ENCODE peak calls at places on chromosomes 1 and 21, in seven cellular contexts. One of them, this sample, is unnamed.
A peak's percentile ranks its signal among the peaks of the same experiment; 100 is the strongest.

GRCh38 chr1:150551784-150552691 is 2.8 kb downstream of the ADAMTSL4 start:
- DNase-seq in HCT116: no peak
- DNase-seq in tibial nerve: peak; percentile 84
- DNase-seq in heart left ventricle: peak; percentile 82
- DNase-seq in mammary epithelial cell: peak; percentile 70
- DNase-seq in left ventricle myocardium inferior: peak; percentile 86
- DNase-seq in A549: no peak
- DNase-seq in this sample: peak; percentile 91

GRCh38 chr1:17276568-17276967 is 27.7 kb downstream of the PADI3 start:
- DNase-seq in mammary epithelial cell: peak; percentile 89
- DNase-seq in A549: peak; percentile 71
- DNase-seq in heart left ventricle: no peak
- DNase-seq in left ventricle myocardium inferior: no peak
- DNase-seq in HCT116: no peak
- DNase-seq in tibial nerve: no peak
- DNase-seq in this sample: peak; percentile 81

GRCh38 chr21:42218836-42219605 is at the start of gene ABCG1:
- DNase-seq in left ventricle myocardium inferior: peak; percentile 54
- DNase-seq in tibial nerve: no peak
- DNase-seq in HCT116: no peak
- DNase-seq in heart left ventricle: peak; percentile 46
- DNase-seq in A549: peak; percentile 29
- DNase-seq in mammary epithelial cell: peak; percentile 36
- DNase-seq in this sample: peak; percentile 91

GRCh38 chr1:204826970-204827369 is 43.7 kb upstream of the NFASC start:
- DNase-seq in mammary epithelial cell: no peak
- DNase-seq in left ventricle myocardium inferior: no peak
- DNase-seq in A549: peak; percentile 58
- DNase-seq in heart left ventricle: no peak
- DNase-seq in tibial nerve: no peak
- DNase-seq in HCT116: no peak
- DNase-seq in this sample: no peak

GRCh38 chr1:78586572-78586971 is 33.7 kb upstream of the IFI44L start:
- DNase-seq in HCT116: no peak
- DNase-seq in mammary epithelial cell: peak; percentile 27
- DNase-seq in heart left ventricle: no peak
- DNase-seq in tibial nerve: no peak
- DNase-seq in A549: no peak
- DNase-seq in left ventricle myocardium inferior: no peak
- DNase-seq in this sample: no peak

GRCh38 chr1:204684551-204685235 is 845 bp downstream of the LRRN2 start:
- DNase-seq in left ventricle myocardium inferior: peak; percentile 19
- DNase-seq in heart left ventricle: peak; percentile 17
- DNase-seq in mammary epithelial cell: no peak
- DNase-seq in tibial nerve: no peak
- DNase-seq in HCT116: no peak
- DNase-seq in A549: peak; percentile 55
- DNase-seq in this sample: no peak

GRCh38 chr1:80987106-80987505 is 813.6 kb upstream of the ADGRL2 start:
- DNase-seq in tibial nerve: no peak
- DNase-seq in mammary epithelial cell: peak; percentile 64
- DNase-seq in A549: no peak
- DNase-seq in HCT116: no peak
- DNase-seq in heart left ventricle: no peak
- DNase-seq in left ventricle myocardium inferior: no peak
- DNase-seq in this sample: no peak

GRCh38 chr1:205597691-205598314 is 34.0 kb downstream of the ELK4 start:
- DNase-seq in HCT116: no peak
- DNase-seq in left ventricle myocardium inferior: peak; percentile 66
- DNase-seq in mammary epithelial cell: no peak
- DNase-seq in tibial nerve: no peak
- DNase-seq in A549: no peak
- DNase-seq in heart left ventricle: peak; percentile 67
- DNase-seq in this sample: no peak

GRCh38 chr1:228272831-228273571 is 65.2 kb downstream of the OBSCN start:
- DNase-seq in left ventricle myocardium inferior: peak; percentile 22
- DNase-seq in heart left ventricle: peak; percentile 20
- DNase-seq in A549: no peak
- DNase-seq in HCT116: no peak
- DNase-seq in mammary epithelial cell: no peak
- DNase-seq in tibial nerve: no peak
- DNase-seq in this sample: peak; percentile 75

GRCh38 chr1:41373373-41373772 is 12.1 kb downstream of the FOXO6 start:
- DNase-seq in mammary epithelial cell: no peak
- DNase-seq in heart left ventricle: no peak
- DNase-seq in A549: no peak
- DNase-seq in left ventricle myocardium inferior: no peak
- DNase-seq in HCT116: no peak
- DNase-seq in tibial nerve: no peak
- DNase-seq in this sample: no peak

GRCh38 chr1:93584238-93585003 is 97.2 kb downstream of the BCAR3 start:
- DNase-seq in A549: no peak
- DNase-seq in tibial nerve: no peak
- DNase-seq in left ventricle myocardium inferior: no peak
- DNase-seq in mammary epithelial cell: no peak
- DNase-seq in heart left ventricle: no peak
- DNase-seq in HCT116: no peak
- DNase-seq in this sample: peak; percentile 29

GRCh38 chr1:206646504-206646903 is 11.2 kb downstream of the DYRK3 start:
- DNase-seq in tibial nerve: no peak
- DNase-seq in left ventricle myocardium inferior: no peak
- DNase-seq in HCT116: no peak
- DNase-seq in A549: no peak
- DNase-seq in heart left ventricle: no peak
- DNase-seq in mammary epithelial cell: no peak
- DNase-seq in this sample: no peak

GRCh38 chr1:22508991-22509390 is 54.3 kb upstream of the EPHA8 start:
- DNase-seq in mammary epithelial cell: no peak
- DNase-seq in HCT116: no peak
- DNase-seq in A549: no peak
- DNase-seq in heart left ventricle: no peak
- DNase-seq in left ventricle myocardium inferior: no peak
- DNase-seq in tibial nerve: no peak
- DNase-seq in this sample: no peak

GRCh38 chr1:6034750-6035096 is 11.0 kb upstream of the KCNAB2 start:
- DNase-seq in left ventricle myocardium inferior: no peak
- DNase-seq in tibial nerve: no peak
- DNase-seq in mammary epithelial cell: no peak
- DNase-seq in A549: no peak
- DNase-seq in heart left ventricle: no peak
- DNase-seq in HCT116: no peak
- DNase-seq in this sample: no peak

GRCh38 chr1:6033124-6033523 is 12.6 kb upstream of the KCNAB2 start:
- DNase-seq in HCT116: no peak
- DNase-seq in heart left ventricle: no peak
- DNase-seq in A549: no peak
- DNase-seq in left ventricle myocardium inferior: no peak
- DNase-seq in mammary epithelial cell: no peak
- DNase-seq in tibial nerve: no peak
- DNase-seq in this sample: no peak

GRCh38 chr1:6035265-6035664 is 10.4 kb upstream of the KCNAB2 start:
- DNase-seq in HCT116: no peak
- DNase-seq in mammary epithelial cell: no peak
- DNase-seq in left ventricle myocardium inferior: no peak
- DNase-seq in A549: no peak
- DNase-seq in heart left ventricle: no peak
- DNase-seq in tibial nerve: no peak
- DNase-seq in this sample: no peak

GRCh38 chr1:6035719-6036118 is 10.0 kb upstream of the KCNAB2 start:
- DNase-seq in left ventricle myocardium inferior: no peak
- DNase-seq in mammary epithelial cell: no peak
- DNase-seq in A549: no peak
- DNase-seq in HCT116: no peak
- DNase-seq in tibial nerve: no peak
- DNase-seq in heart left ventricle: no peak
- DNase-seq in this sample: no peak

GRCh38 chr1:6033986-6034749 is 11.5 kb upstream of the KCNAB2 start:
- DNase-seq in mammary epithelial cell: peak; percentile 15
- DNase-seq in left ventricle myocardium inferior: peak; percentile 38
- DNase-seq in A549: no peak
- DNase-seq in tibial nerve: no peak
- DNase-seq in heart left ventricle: no peak
- DNase-seq in HCT116: no peak
- DNase-seq in this sample: peak; percentile 86
- TF ChIP-seq CTCF in mammary epithelial cell: peak; percentile 78
- TF ChIP-seq CTCF in left ventricle myocardium inferior: peak; percentile 79
- TF ChIP-seq CTCF in A549: peak; percentile 25
- TF ChIP-seq CTCF in tibial nerve: peak; percentile 31
- TF ChIP-seq CTCF in heart left ventricle: peak; percentile 66
- TF ChIP-seq CTCF in HCT116: peak; percentile 67
- TF ChIP-seq CTCF in this sample: peak; percentile 69

DNA sequence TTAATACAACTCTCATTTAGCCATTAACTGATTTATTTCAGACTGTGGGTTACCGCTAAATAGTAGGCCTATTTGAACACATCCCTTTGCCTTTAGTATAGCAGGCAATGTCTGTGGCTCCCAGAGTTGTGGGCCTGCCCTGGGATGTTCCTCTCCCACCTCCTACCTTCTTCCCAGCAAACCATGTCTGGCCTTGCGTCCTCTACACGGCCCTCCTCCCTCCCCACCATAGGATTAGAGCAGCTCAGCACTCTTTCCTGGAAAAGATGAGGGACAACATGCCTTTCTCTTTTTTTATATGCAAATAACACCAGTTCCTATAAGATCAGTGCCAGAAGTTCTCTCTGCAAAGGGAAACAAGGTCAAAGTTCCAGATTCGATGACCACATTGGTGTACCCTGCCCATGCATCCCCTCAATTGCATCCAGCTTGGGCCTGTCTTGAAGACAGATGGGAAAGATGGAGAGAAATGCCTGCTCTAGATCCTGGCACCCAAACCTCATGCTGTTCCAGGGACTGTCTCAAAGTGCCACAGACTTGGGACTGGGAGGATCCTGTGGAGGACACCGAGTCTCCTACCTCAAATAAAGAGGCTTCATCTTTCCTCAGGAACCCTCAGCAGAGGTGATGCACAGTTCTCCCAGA is 57.2 kb downstream of the CD46 start:
- DNase-seq in mammary epithelial cell: no peak
- DNase-seq in left ventricle myocardium inferior: no peak
- DNase-seq in tibial nerve: no peak
- DNase-seq in HCT116: no peak
- DNase-seq in A549: no peak
- DNase-seq in heart left ventricle: no peak
- DNase-seq in this sample: no peak
- H3K4me1 ChIP-seq in mammary epithelial cell: peaks cover 58% of the 10 kb centered on the region
- H3K4me1 ChIP-seq in left ventricle myocardium inferior: peaks cover 100% of the 10 kb centered on the region
- H3K4me1 ChIP-seq in tibial nerve: peaks cover 97% of the 10 kb centered on the region
- H3K4me1 ChIP-seq in HCT116: peaks cover 3% of the 10 kb centered on the region
- H3K4me1 ChIP-seq in A549: peaks cover 40% of the 10 kb centered on the region
- H3K4me1 ChIP-seq in heart left ventricle: peaks cover 33% of the 10 kb centered on the region
- H3K4me1 ChIP-seq in this sample: peaks cover 100% of the 10 kb centered on the region

GRCh38 chr1:1627842-1628655 is 3.9 kb upstream of the MMP23B start:
- DNase-seq in heart left ventricle: peak; percentile 16
- DNase-seq in mammary epithelial cell: no peak
- DNase-seq in HCT116: peak; percentile 48
- DNase-seq in A549: no peak
- DNase-seq in tibial nerve: no peak
- DNase-seq in left ventricle myocardium inferior: no peak
- DNase-seq in this sample: peak; percentile 87

GRCh38 chr1:1628656-1629429 is 3.1 kb upstream of the MMP23B start:
- DNase-seq in left ventricle myocardium inferior: no peak
- DNase-seq in tibial nerve: no peak
- DNase-seq in mammary epithelial cell: no peak
- DNase-seq in A549: no peak
- DNase-seq in HCT116: peak; percentile 71
- DNase-seq in heart left ventricle: no peak
- DNase-seq in this sample: peak; percentile 90

GRCh38 chr1:1626207-1627141 is 5.5 kb upstream of the MMP23B start:
- DNase-seq in HCT116: no peak
- DNase-seq in left ventricle myocardium inferior: no peak
- DNase-seq in heart left ventricle: no peak
- DNase-seq in tibial nerve: no peak
- DNase-seq in mammary epithelial cell: no peak
- DNase-seq in A549: no peak
- DNase-seq in this sample: peak; percentile 76

GRCh38 chr1:1625824-1626206 is 6.2 kb upstream of the MMP23B start:
- DNase-seq in HCT116: no peak
- DNase-seq in mammary epithelial cell: no peak
- DNase-seq in A549: no peak
- DNase-seq in heart left ventricle: no peak
- DNase-seq in left ventricle myocardium inferior: no peak
- DNase-seq in tibial nerve: no peak
- DNase-seq in this sample: no peak

GRCh38 chr1:1627261-1627841 is 4.6 kb upstream of the MMP23B start:
- DNase-seq in HCT116: peak; percentile 43
- DNase-seq in heart left ventricle: no peak
- DNase-seq in tibial nerve: no peak
- DNase-seq in mammary epithelial cell: peak; percentile 28
- DNase-seq in A549: no peak
- DNase-seq in left ventricle myocardium inferior: no peak
- DNase-seq in this sample: peak; percentile 76
- H3K27ac ChIP-seq in HCT116: peak overlapping the region; percentile 99
- H3K27ac ChIP-seq in heart left ventricle: no peak overlapping the region
- H3K27ac ChIP-seq in tibial nerve: no peak overlapping the region
- H3K27ac ChIP-seq in mammary epithelial cell: no peak overlapping the region
- H3K27ac ChIP-seq in A549: no peak overlapping the region
- H3K27ac ChIP-seq in left ventricle myocardium inferior: no peak overlapping the region
- H3K27ac ChIP-seq in this sample: no peak overlapping the region

DNA sequence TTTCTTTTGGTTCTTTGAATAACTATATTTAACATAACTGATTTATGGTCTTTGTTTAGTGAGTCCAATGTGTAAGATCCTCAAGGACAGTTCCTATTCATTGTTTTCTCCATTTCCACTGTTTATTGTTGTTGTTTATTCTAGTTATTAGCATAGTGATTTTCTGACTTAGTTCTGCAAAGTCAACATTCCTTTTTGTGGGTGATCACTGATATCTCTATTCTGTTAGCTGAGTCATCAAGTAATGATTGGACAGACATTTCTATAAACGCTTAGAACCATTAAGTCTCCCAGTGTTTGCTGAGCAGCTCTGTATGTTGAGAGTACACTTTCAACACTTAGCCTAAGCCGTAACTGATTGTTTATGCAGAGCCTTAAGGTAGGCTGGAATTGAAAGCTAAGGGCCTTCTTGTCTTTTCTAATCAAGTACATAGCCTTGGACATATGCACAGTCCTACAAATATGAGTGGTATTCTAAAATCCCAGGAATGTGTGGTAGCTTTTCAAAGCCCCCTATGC is 87.1 kb downstream of the SLC5A9 start:
- DNase-seq in HCT116: no peak
- DNase-seq in mammary epithelial cell: no peak
- DNase-seq in left ventricle myocardium inferior: no peak
- DNase-seq in heart left ventricle: no peak
- DNase-seq in A549: no peak
- DNase-seq in tibial nerve: no peak
- DNase-seq in this sample: no peak
- TF ChIP-seq CTCF in HCT116: no peak
- TF ChIP-seq CTCF in mammary epithelial cell: no peak
- TF ChIP-seq CTCF in left ventricle myocardium inferior: no peak
- TF ChIP-seq CTCF in heart left ventricle: no peak
- TF ChIP-seq CTCF in A549: no peak
- TF ChIP-seq CTCF in tibial nerve: no peak
- TF ChIP-seq CTCF in this sample: no peak